ENCODE peak calls at places on chromosomes 3 and 15, in four cellular contexts. A, B, G and F are unnamed samples.

GRCh38 chr3:78632925-78633324 is 1134.9 kb downstream of the ROBO1 start:
- DNase-seq in A (no peak), B (no peak), G (no peak), F (no peak)

GRCh38 chr3:134197681-134198261 is 52.9 kb downstream of the RYK start:
- DNase-seq in A (peak), B (no peak), G (peak), F (peak)

GRCh38 chr15:45522931-45523331 is 376 bp upstream of the SLC30A4 start:
- DNase-seq in A (peak), B (no peak), G (no peak), F (peak)

GRCh38 chr3:57794501-57794900 is 38.4 kb downstream of the SLMAP start:
- DNase-seq in A (no peak), B (no peak), G (no peak), F (no peak)

GRCh38 chr3:194999491-194999890 is 271.5 kb downstream of the XXYLT1 start:
- DNase-seq in A (no peak), B (no peak), G (no peak), F (no peak)

GRCh38 chr3:134079111-134079531 is 49.4 kb upstream of the SLCO2A1 start:
- DNase-seq in A (peak), B (no peak), G (no peak), F (peak)

GRCh38 chr3:12393894-12394293 is 90.4 kb upstream of the TSEN2 start:
- DNase-seq in A (peak), B (no peak), G (no peak), F (peak)

GRCh38 chr15:48631191-48631770 is 14.2 kb downstream of the FBN1 start:
- DNase-seq in A (peak), B (peak), G (no peak), F (no peak)

GRCh38 chr3:151792411-151792810 is 21.5 kb upstream of the AADAC start:
- DNase-seq in A (no peak), B (no peak), G (no peak), F (no peak)

GRCh38 chr3:52774901-52775864 is 2.2 kb upstream of the ITIH1 start:
- DNase-seq in A (no peak), B (no peak), G (peak), F (no peak)

GRCh38 chr15:79682851-79683288 is 213.9 kb downstream of the MTHFS start:
- DNase-seq in A (peak), B (no peak), G (no peak), F (peak)

GRCh38 chr15:71282086-71282485 is 166.8 kb downstream of the THSD4 start:
- DNase-seq in A (peak), B (no peak), G (no peak), F (no peak)

GRCh38 chr3:46574263-46574662 is 8.2 kb upstream of the LRRC2 start:
- DNase-seq in A (no peak), B (no peak), G (no peak), F (no peak)

GRCh38 chr3:99250272-99250671 is 348.8 kb upstream of the DCBLD2 start:
- DNase-seq in A (no peak), B (no peak), G (no peak), F (peak)
- TF ChIP-seq CTCF in A (no peak), B (no peak), G (no peak), F (no peak)

DNA sequence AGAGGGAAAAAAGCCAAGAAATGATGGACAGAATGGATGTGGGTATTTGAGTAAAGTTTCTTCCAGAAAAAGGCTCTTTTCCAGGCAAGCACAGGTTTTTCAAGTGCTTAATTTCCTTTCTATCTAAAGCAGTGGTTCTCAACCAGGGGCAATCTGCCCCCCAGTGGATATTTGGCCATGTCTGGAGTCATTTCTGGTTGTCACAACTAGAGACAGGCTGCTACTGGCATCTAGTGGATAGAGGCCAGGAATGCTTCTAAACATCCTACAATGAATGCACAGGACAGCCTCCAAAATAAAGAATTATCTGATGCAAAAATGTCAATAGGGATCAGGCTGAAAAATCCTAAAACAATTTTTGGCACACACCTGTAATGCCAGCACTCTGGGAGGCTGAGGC is 23.9 kb downstream of the SEC22C start:
- DNase-seq in A (no peak), B (peak), G (no peak), F (no peak)
- TF ChIP-seq CTCF in A (no peak), B (peak), G (no peak), F (peak)

GRCh38 chr3:105653161-105653560 is 215.7 kb downstream of the CBLB start:
- DNase-seq in A (no peak), B (no peak), G (no peak), F (no peak)

GRCh38 chr3:105662326-105662725 is 206.5 kb downstream of the CBLB start:
- DNase-seq in A (no peak), B (no peak), G (no peak), F (no peak)

GRCh38 chr3:105653868-105654267 is 214.9 kb downstream of the CBLB start:
- DNase-seq in A (no peak), B (no peak), G (no peak), F (peak)

GRCh38 chr3:105661461-105661860 is 207.4 kb downstream of the CBLB start:
- DNase-seq in A (no peak), B (no peak), G (no peak), F (no peak)

DNA sequence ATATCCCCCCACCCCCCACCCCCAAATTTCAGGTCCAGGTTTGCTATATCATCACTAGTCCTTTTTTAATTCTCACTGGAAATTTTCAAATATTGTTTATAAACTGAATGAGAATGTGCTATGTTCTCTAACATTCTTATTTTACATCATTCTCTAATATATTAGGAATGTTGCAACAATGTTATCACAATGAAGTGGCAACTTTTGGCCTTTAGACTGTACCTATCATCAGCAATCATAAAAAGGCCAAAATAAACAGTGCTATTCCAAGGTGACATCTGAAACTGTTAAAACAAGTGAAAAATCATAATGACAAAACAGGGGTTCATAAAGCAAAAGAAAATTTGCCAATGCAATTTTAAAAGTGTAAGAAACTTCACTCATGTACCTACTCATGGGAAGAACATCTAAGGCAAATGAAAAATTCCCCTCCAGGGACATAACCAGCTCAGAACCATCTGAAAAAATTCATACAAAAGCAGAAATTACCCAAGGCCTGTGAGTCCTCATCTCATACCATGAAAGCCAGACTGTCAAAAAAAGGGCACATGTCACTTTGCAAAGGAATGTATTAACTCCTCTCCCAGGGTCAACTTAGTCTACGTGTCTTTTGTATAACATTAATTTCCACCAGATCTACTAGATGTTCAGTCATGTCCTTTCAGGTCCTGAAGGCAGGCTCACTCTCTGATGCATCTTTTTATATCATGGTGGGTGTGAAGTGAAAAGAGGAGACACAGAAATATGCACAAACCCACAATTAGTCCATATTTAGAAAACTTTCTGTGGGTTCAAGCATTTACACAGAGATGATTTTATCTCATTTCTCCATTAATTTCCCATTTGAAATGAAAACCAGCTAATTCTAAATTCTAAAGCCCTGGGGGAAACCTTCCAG is 212.0 kb downstream of the CBLB start:
- DNase-seq in A (peak), B (no peak), G (no peak), F (no peak)
- TF ChIP-seq CTCF in A (no peak), B (no peak), G (no peak), F (no peak)

GRCh38 chr15:30041868-30042267 is 40.9 kb upstream of the GOLGA8J start:
- DNase-seq in A (no peak), B (no peak), G (no peak), F (no peak)

GRCh38 chr15:30046414-30046813 is 36.3 kb upstream of the GOLGA8J start:
- DNase-seq in A (no peak), B (no peak), G (peak), F (no peak)

GRCh38 chr15:30044377-30044776 is 38.4 kb upstream of the GOLGA8J start:
- DNase-seq in A (no peak), B (no peak), G (no peak), F (no peak)

GRCh38 chr15:30042556-30042955 is 40.2 kb upstream of the GOLGA8J start:
- DNase-seq in A (peak), B (no peak), G (no peak), F (no peak)

GRCh38 chr15:30043211-30043655 is 39.5 kb upstream of the GOLGA8J start:
- DNase-seq in A (peak), B (no peak), G (peak), F (peak)
- TF ChIP-seq CTCF in A (peak), B (no peak), G (peak), F (peak)

GRCh38 chr3:19250959-19251610 is 102.8 kb downstream of the KCNH8 start:
- DNase-seq in A (no peak), B (peak), G (no peak), F (no peak)

GRCh38 chr3:19254189-19254588 is 105.9 kb downstream of the KCNH8 start:
- DNase-seq in A (no peak), B (no peak), G (no peak), F (no peak)

GRCh38 chr3:19254784-19255338 is 106.6 kb downstream of the KCNH8 start:
- DNase-seq in A (no peak), B (no peak), G (no peak), F (no peak)

GRCh38 chr3:19256313-19256712 is 108.0 kb downstream of the KCNH8 start:
- DNase-seq in A (no peak), B (no peak), G (no peak), F (no peak)
- TF ChIP-seq CTCF in A (no peak), B (peak), G (peak), F (no peak)

GRCh38 chr3:41448396-41448795 is 249.1 kb downstream of the CTNNB1 start:
- DNase-seq in A (no peak), B (no peak), G (no peak), F (peak)

GRCh38 chr3:41447701-41448100 is 248.4 kb downstream of the CTNNB1 start:
- DNase-seq in A (no peak), B (no peak), G (no peak), F (no peak)

DNA sequence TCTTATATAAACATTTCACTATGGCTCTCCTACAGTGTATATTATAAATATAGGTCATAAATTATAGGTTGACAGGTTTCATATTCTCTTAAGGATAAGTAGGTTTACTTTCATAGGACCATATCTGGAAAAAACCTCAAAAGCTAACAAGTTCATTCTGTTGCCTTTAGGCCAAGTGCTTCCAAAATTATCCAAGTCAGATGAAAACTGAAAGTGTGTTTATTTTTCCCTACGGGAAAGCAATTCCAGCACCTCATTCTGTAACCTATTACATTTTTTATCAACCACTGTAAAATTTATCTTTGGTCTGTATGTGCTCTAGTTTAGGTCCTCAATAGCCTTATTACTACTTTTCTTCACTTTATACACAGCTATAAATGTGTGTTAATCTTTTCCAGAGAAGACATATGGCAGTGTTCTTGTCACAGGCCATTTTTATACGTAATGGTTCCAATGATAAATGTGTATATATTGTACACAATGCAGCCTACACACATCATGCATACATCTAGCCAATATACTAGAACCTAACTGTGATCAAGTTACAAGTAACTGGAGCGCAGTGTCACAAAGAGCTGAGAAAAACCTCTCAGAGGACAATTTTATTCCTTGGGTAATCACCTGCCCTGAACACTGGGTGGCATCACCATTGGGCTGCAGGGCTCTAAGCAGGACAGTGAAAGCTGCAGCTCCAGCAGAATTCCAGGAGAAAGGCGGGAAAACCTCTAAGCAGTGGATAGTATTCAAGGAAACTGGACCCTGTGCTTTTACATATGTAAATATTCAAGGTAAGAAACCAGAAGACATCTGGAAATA is 251.3 kb downstream of the CTNNB1 start:
- DNase-seq in A (no peak), B (peak), G (no peak), F (peak)
- TF ChIP-seq CTCF in A (no peak), B (peak), G (no peak), F (peak)

GRCh38 chr15:60840306-60840702 is 361.4 kb upstream of the ICE2 start:
- DNase-seq in A (peak), B (no peak), G (no peak), F (no peak)
- TF ChIP-seq CTCF in A (peak), B (no peak), G (no peak), F (no peak)